ENCODE peak calls at places on chromosome 11, in ten cellular contexts. Z, C, O, X, B, U, K, D, N and V are unnamed samples. For H3K27me3, the result is how much of the 10 kb centered on the place peaks cover.

GRCh38 chr11:23540101-23540561 is 679.9 kb upstream of the CCDC179 start:
- DNase-seq in Z (no peak), C (peak), O (peak), X (peak), B (peak), U (peak), K (peak), D (no peak), N (peak), V (no peak)

GRCh38 chr11:118232659-118233058 is 7.8 kb upstream of the JAML start:
- DNase-seq in Z (no peak), C (no peak), O (no peak), X (no peak), B (no peak), U (no peak), K (no peak), D (no peak), N (peak), V (no peak)

GRCh38 chr11:783581-784015 is 6.3 kb downstream of the CEND1 start:
- DNase-seq in Z (peak), C (peak), O (peak), X (peak), B (no peak), U (peak), K (no peak), D (peak), N (peak), V (no peak)

GRCh38 chr11:111206472-111206871 is 39.1 kb upstream of the POU2AF2 start:
- DNase-seq in Z (no peak), C (peak), O (no peak), X (no peak), B (no peak), U (no peak), K (no peak), D (no peak), N (peak), V (no peak)

GRCh38 chr11:26688701-26689100 is 33.2 kb downstream of the SLC5A12 start:
- DNase-seq in Z (no peak), C (no peak), O (no peak), X (no peak), B (no peak), U (no peak), K (no peak), D (no peak), N (no peak), V (no peak)

GRCh38 chr11:79609511-79609910 is 168.7 kb upstream of the TENM4 start:
- DNase-seq in Z (no peak), C (no peak), O (no peak), X (no peak), B (no peak), U (no peak), K (no peak), D (no peak), N (no peak), V (no peak)

GRCh38 chr11:70456921-70457532 is 58.7 kb downstream of the CTTN start:
- DNase-seq in Z (no peak), C (peak), O (no peak), X (no peak), B (no peak), U (no peak), K (no peak), D (no peak), N (peak), V (no peak)

GRCh38 chr11:114304969-114305368 is 8.8 kb downstream of the NNMT start:
- DNase-seq in Z (no peak), C (no peak), O (no peak), X (no peak), B (no peak), U (no peak), K (no peak), D (no peak), N (no peak), V (no peak)

GRCh38 chr11:27305751-27306150 is 57.3 kb downstream of the CCDC34 start:
- DNase-seq in Z (no peak), C (no peak), O (no peak), X (no peak), B (no peak), U (no peak), K (no peak), D (no peak), N (no peak), V (no peak)

GRCh38 chr11:61474234-61474633 is 34.3 kb upstream of the LRRC10B start:
- DNase-seq in Z (no peak), C (no peak), O (no peak), X (no peak), B (no peak), U (no peak), K (no peak), D (no peak), N (no peak), V (no peak)

GRCh38 chr11:294795-295194 is 4.5 kb downstream of the IFITM5 start:
- DNase-seq in Z (no peak), C (no peak), O (no peak), X (peak), B (no peak), U (no peak), K (no peak), D (no peak), N (no peak), V (no peak)

GRCh38 chr11:110077318-110077717 is 15.9 kb upstream of the ZC3H12C start:
- DNase-seq in Z (no peak), C (no peak), O (no peak), X (no peak), B (no peak), U (no peak), K (no peak), D (no peak), N (no peak), V (no peak)

GRCh38 chr11:17414317-17414737 is 25.9 kb upstream of the KCNJ11 start:
- DNase-seq in Z (peak), C (no peak), O (no peak), X (no peak), B (no peak), U (no peak), K (no peak), D (peak), N (no peak), V (no peak)

GRCh38 chr11:102849319-102849718 is 5.9 kb upstream of the MMP3 start:
- DNase-seq in Z (no peak), C (peak), O (no peak), X (no peak), B (no peak), U (no peak), K (no peak), D (no peak), N (peak), V (no peak)

GRCh38 chr11:20668844-20669832 is at the start of gene NELL1:
- DNase-seq in Z (no peak), C (no peak), O (no peak), X (peak), B (no peak), U (peak), K (no peak), D (no peak), N (no peak), V (no peak)

GRCh38 chr11:112292785-112293407 is 32.2 kb upstream of the PLET1 start:
- DNase-seq in Z (no peak), C (peak), O (no peak), X (no peak), B (no peak), U (no peak), K (no peak), D (no peak), N (peak), V (no peak)

GRCh38 chr11:100808904-100809491 is 121.9 kb downstream of the ARHGAP42 start:
- DNase-seq in Z (no peak), C (peak), O (no peak), X (no peak), B (no peak), U (peak), K (no peak), D (no peak), N (peak), V (no peak)

GRCh38 chr11:75827562-75827961 is 12.6 kb downstream of the UVRAG start:
- DNase-seq in Z (no peak), C (peak), O (no peak), X (no peak), B (no peak), U (no peak), K (no peak), D (no peak), N (no peak), V (no peak)

GRCh38 chr11:125373426-125374391 is 122.4 kb downstream of the FEZ1 start:
- DNase-seq in Z (no peak), C (no peak), O (no peak), X (no peak), B (no peak), U (no peak), K (no peak), D (no peak), N (no peak), V (no peak)

DNA sequence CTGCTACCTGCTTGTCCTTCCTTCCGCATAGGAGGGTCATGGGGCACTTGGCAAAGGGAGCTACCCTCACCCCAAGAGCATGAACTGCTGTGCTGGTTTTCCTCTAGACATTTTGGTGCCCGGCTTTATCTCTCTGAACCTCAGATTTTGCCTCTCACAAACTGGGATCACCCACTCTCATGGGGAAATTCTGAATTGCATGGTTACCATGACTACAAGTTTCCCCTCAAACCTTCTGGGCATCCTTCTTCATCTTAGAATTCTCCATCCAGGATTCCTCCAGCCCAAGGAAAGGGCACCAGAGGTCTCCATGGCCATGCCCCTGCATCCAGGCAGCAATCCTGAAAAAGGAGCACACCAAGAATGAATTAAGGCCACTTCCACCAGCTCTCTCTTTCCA is 180.1 kb upstream of the NECTIN1 start:
- DNase-seq in Z (no peak), C (no peak), O (no peak), X (no peak), B (no peak), U (no peak), K (no peak), D (no peak), N (no peak), V (no peak)
- H3K27me3 ChIP-seq in Z (under half), C (half or more), O (under half), X (under half), B (under half), U (under half), K (under half), D (under half), N (half or more), V (under half)

DNA sequence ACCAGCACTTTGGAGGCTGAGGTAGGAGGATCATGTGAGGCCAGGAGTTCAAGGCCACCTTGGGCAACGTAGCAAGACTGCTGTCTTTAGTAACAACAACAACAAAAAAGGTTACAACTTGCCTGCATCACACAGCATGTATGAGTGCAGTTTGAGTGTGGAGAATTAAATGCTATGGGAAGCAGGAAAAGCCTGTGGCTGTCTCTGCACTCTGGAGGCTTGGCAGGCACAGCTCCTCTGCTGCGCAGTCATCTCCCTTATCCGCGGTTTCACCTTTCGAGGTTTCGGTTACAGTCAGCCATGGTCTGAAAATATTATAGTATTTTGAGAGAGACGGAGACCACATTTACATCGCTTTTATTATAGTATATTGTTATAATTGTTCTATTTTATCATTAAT is 2.9 kb downstream of the MICAL2 start:
- DNase-seq in Z (no peak), C (no peak), O (no peak), X (no peak), B (no peak), U (no peak), K (no peak), D (no peak), N (no peak), V (no peak)
- H3K4me3 ChIP-seq in Z (no peak), C (no peak), O (no peak), X (no peak), B (no peak), U (no peak), K (peak), D (no peak), N (peak), V (no peak)

DNA sequence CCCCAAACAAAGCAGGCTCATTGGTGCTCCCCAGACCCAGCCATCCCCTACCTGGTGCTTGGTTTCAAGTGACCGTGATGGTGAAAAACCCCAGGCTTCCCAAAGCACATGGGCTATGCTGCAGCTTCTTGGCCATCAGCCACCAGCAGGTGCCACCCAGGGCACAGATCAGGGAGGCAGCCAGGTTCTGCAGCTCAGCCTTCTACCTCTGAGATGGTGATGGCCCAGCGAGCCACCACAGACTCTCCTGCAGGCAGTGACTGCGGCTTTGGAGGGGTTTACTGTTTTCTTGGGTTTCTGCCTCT is 70.0 kb upstream of the ALX4 start:
- DNase-seq in Z (no peak), C (no peak), O (no peak), X (no peak), B (no peak), U (no peak), K (no peak), D (no peak), N (no peak), V (no peak)
- H3K27me3 ChIP-seq in Z (under half), C (half or more), O (under half), X (under half), B (under half), U (under half), K (under half), D (under half), N (under half), V (under half)

GRCh38 chr11:94400839-94401772 is at the start of gene GPR83:
- DNase-seq in Z (no peak), C (peak), O (peak), X (peak), B (no peak), U (peak), K (no peak), D (no peak), N (no peak), V (no peak)
- H3K4me3 ChIP-seq in Z (no peak), C (peak), O (peak), X (peak), B (no peak), U (peak), K (peak), D (peak), N (no peak), V (no peak)

DNA sequence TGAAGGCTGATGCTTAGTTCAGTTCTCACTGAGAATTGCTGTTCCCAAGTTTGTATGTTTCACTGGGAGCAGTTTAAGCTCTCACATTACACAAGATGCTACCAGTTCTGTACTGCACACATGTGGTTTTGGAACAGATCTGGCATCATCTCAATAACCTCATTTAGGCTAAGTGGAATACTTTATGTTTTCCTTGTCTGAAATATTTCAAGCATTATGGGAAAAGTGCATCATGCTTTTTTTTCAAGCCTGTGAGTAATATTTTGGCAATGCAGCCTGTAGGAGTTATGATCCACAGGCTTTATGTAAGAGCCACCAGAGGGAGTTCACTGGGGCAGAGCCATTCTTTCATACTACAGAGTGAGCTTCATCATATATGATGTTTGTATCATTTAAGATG is 141.5 kb downstream of the OR4C45 start:
- DNase-seq in Z (no peak), C (peak), O (no peak), X (no peak), B (no peak), U (no peak), K (peak), D (no peak), N (peak), V (no peak)
- H3K27me3 ChIP-seq in Z (under half), C (under half), O (under half), X (under half), B (under half), U (under half), K (under half), D (under half), N (under half), V (under half)

GRCh38 chr11:10678106-10678505 is 15.4 kb downstream of the IRAG1 start:
- DNase-seq in Z (no peak), C (no peak), O (no peak), X (no peak), B (no peak), U (no peak), K (no peak), D (no peak), N (no peak), V (no peak)
- H3K4me3 ChIP-seq in Z (no peak), C (no peak), O (no peak), X (no peak), B (no peak), U (no peak), K (no peak), D (no peak), N (no peak), V (no peak)